ENCODE peak calls at places on chromosomes 7 and 10, in six cellular contexts. J is lower leg skin; M is gastrocnemius medialis; O is CD4-positive, CD25-positive, alpha-beta regulatory T cell; K is activated T-cell treated with anti-CD3 and anti-CD28 coated beads, Interleukin-2, amount 50 U/mL, for 72 hours; D is Right ventricle myocardium superior. L is an unnamed sample.
A peak's percentile ranks its signal among the peaks of the same experiment; 100 is the strongest.

GRCh38 chr7:91325731-91326130 is 61.5 kb downstream of the FZD1 start:
- DNase-seq in J (no peak), M (no peak), O (no peak), K (no peak), D (no peak), L (no peak)

GRCh38 chr7:135510603-135511183 is 791 bp upstream of the CNOT4 start:
- DNase-seq in J (no peak), M (no peak), O (no peak), K (no peak), D (no peak), L (no peak)

GRCh38 chr10:101222683-101223273 is 6.5 kb downstream of the LBX1 start:
- DNase-seq in J (no peak), M (no peak), O (no peak), K (no peak), D (no peak), L (no peak)

GRCh38 chr7:50818324-50818723 is 35.6 kb upstream of the GRB10 start:
- DNase-seq in J (no peak), M (no peak), O (no peak), K (no peak), D (no peak), L (no peak)

GRCh38 chr10:95275726-95276366 is 15.0 kb downstream of the PDLIM1 start:
- DNase-seq in J (no peak), M (no peak), O (no peak), K (no peak), D (no peak), L (no peak)

GRCh38 chr10:24617771-24618396 is 105.8 kb downstream of the ARHGAP21 start:
- DNase-seq in J (no peak), M (peak; percentile 19), O (peak; percentile 50), K (peak; percentile 61), D (peak; percentile 73), L (peak; percentile 26)

GRCh38 chr10:71453186-71453585 is 56.5 kb downstream of the CDH23 start:
- DNase-seq in J (no peak), M (no peak), O (no peak), K (no peak), D (no peak), L (no peak)

GRCh38 chr7:130908345-130909160 is 174.5 kb upstream of the KLF14 start:
- DNase-seq in J (no peak), M (no peak), O (no peak), K (no peak), D (no peak), L (no peak)

GRCh38 chr7:47453093-47454056 is 128.5 kb downstream of the TNS3 start:
- DNase-seq in J (peak; percentile 85), M (peak; percentile 91), O (no peak), K (no peak), D (peak; percentile 77), L (peak; percentile 69)

GRCh38 chr7:8923164-8923806 is 489.9 kb downstream of the NXPH1 start:
- DNase-seq in J (no peak), M (no peak), O (no peak), K (no peak), D (no peak), L (no peak)